ENCODE peak calls at places on chromosomes 1 and 21, in eight cellular contexts. D is uterus, I is HAP-1, Z is PC-3, E is A549, V is endothelial cell of umbilical vein, S is right atrium auricular region, M is Peyer's patch. A is an unnamed sample.

GRCh38 chr1:156848461-156849150 is 10.3 kb downstream of the INSRR start:
- DNase-seq in D (no peak), I (no peak), Z (no peak), E (no peak), V (no peak), S (no peak), M (peak; percentile 92), A (no peak)

GRCh38 chr21:9839011-9839661 is 682.2 kb upstream of the TPTE start:
- DNase-seq in D (no peak), I (no peak), Z (peak; percentile 1), E (no peak), V (no peak), S (no peak), M (no peak), A (no peak)

GRCh38 chr1:35637401-35637809 is 3.9 kb downstream of the PSMB2 start:
- DNase-seq in D (no peak), I (no peak), Z (peak; percentile 54), E (no peak), V (peak; percentile 65), S (no peak), M (no peak), A (no peak)

GRCh38 chr21:44881586-44881939 is 8.1 kb upstream of the PTTG1IP start:
- DNase-seq in D (no peak), I (no peak), Z (no peak), E (no peak), V (no peak), S (no peak), M (no peak), A (no peak)

GRCh38 chr21:25983745-25984144 is 186.8 kb downstream of the APP start:
- DNase-seq in D (no peak), I (no peak), Z (no peak), E (no peak), V (peak; percentile 84), S (no peak), M (no peak), A (no peak)

GRCh38 chr1:109399326-109399957 is 1.7 kb upstream of the SORT1 start:
- DNase-seq in D (no peak), I (peak; percentile 52), Z (peak; percentile 88), E (peak; percentile 16), V (peak; percentile 83), S (no peak), M (no peak), A (no peak)

GRCh38 chr21:36030581-36031189 is 29.6 kb downstream of the SETD4 start:
- DNase-seq in D (no peak), I (no peak), Z (peak; percentile 11), E (no peak), V (no peak), S (no peak), M (no peak), A (no peak)

GRCh38 chr1:66521736-66522365 is 12.1 kb upstream of the SGIP1 start:
- DNase-seq in D (no peak), I (no peak), Z (peak; percentile 77), E (peak; percentile 14), V (peak; percentile 31), S (no peak), M (no peak), A (no peak)

GRCh38 chr21:43761886-43762285 is 14.2 kb downstream of the CSTB start:
- DNase-seq in D (no peak), I (no peak), Z (no peak), E (no peak), V (no peak), S (no peak), M (no peak), A (no peak)

GRCh38 chr1:56406821-56407220 is 172.5 kb downstream of the PLPP3 start:
- DNase-seq in D (no peak), I (no peak), Z (no peak), E (no peak), V (no peak), S (no peak), M (no peak), A (no peak)

GRCh38 chr1:11134352-11135266 is 34.9 kb upstream of the EXOSC10 start:
- DNase-seq in D (no peak), I (no peak), Z (peak; percentile 95), E (no peak), V (peak; percentile 40), S (no peak), M (no peak), A (no peak)

GRCh38 chr1:48939828-48940227 is 163.1 kb upstream of the BEND5 start:
- DNase-seq in D (no peak), I (no peak), Z (no peak), E (no peak), V (no peak), S (no peak), M (no peak), A (no peak)

GRCh38 chr1:48940354-48940753 is 163.7 kb upstream of the BEND5 start:
- DNase-seq in D (no peak), I (no peak), Z (no peak), E (no peak), V (no peak), S (no peak), M (no peak), A (no peak)

GRCh38 chr1:48943393-48943792 is 166.7 kb upstream of the BEND5 start:
- DNase-seq in D (no peak), I (no peak), Z (no peak), E (no peak), V (no peak), S (no peak), M (no peak), A (no peak)

GRCh38 chr1:48938975-48939374 is 162.3 kb upstream of the BEND5 start:
- DNase-seq in D (no peak), I (no peak), Z (no peak), E (no peak), V (no peak), S (no peak), M (no peak), A (no peak)

DNA sequence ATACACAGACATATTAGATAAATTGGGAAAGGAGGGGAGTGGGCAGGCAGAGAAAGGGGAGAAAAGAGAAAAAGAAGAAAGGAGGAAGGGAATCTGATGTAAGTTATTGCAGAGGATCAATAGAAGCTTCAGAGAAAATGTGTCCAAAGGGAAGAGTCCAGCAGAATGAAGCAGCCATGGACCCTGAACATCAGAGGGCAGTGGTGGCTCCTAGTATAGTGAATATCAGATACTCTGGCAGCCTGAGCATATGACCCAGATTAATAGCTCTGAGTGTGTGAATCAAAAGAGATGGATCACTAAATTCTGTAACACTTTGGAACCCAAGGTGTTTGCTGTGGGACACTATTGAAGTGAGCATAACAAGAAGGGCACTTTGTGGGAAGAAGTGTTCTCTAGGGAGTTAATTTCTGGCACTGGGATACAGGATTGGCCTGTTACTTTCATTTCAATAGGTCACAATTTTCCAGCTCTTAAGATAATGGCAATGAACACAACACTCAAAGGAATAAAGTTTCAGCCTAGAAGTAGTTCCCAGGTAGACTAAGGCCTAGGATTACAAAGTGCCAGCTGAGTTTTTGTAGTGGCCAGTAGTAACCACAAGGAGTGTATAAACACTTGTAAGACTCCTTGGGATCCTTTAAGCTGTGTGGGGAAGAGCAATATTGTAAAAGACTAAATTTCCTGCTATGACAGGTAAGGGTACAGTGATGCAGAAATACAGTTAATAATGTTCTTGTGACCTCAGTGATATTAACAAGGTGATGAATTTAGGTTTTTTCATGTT is 164.4 kb upstream of the BEND5 start:
- DNase-seq in D (no peak), I (no peak), Z (no peak), E (no peak), V (no peak), S (no peak), M (no peak), A (no peak)
- H3K9me3 ChIP-seq in D (no peaks in the 10 kb centered on the region), I (no peaks in the 10 kb centered on the region), Z (no peaks in the 10 kb centered on the region), E (no peaks in the 10 kb centered on the region), V (no peaks in the 10 kb centered on the region), S (no peaks in the 10 kb centered on the region), M (no peaks in the 10 kb centered on the region), A (no peaks in the 10 kb centered on the region)

GRCh38 chr21:45984584-45985095 is 3.1 kb downstream of the COL6A1 start:
- DNase-seq in D (no peak), I (no peak), Z (no peak), E (no peak), V (no peak), S (no peak), M (no peak), A (no peak)
- H3K4me3 ChIP-seq in D (peak overlapping the region; percentile 71), I (no peak overlapping the region), Z (peak overlapping the region; percentile 88), E (no peak overlapping the region), V (no peak overlapping the region), S (peak overlapping the region; percentile 94), M (no peak overlapping the region), A (peak overlapping the region; percentile 100)

GRCh38 chr21:18987515-18988026 is 584.0 kb upstream of the TMPRSS15 start:
- DNase-seq in D (no peak), I (no peak), Z (no peak), E (no peak), V (no peak), S (no peak), M (no peak), A (no peak)

GRCh38 chr21:18986197-18986596 is 582.6 kb upstream of the TMPRSS15 start:
- DNase-seq in D (no peak), I (no peak), Z (no peak), E (no peak), V (no peak), S (no peak), M (no peak), A (no peak)

DNA sequence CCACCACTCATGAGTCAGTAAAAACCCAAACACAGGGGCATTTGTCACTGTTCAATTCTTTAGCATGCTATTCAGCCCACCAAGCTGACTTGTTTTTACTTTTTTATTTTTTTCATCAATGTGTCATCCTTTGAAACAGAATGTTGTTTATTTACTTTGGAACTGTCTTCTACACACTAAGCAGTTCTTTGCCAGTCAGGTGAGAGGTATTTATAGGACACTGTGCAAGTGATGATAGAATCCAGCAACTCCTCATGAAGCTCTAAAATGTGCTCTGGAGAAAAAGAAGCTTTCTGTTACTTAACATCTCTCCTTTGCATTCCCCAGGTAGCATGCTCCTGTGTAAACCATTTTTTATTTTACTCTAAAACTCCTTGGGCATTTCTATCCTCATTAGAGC is 582.0 kb upstream of the TMPRSS15 start:
- DNase-seq in D (no peak), I (no peak), Z (peak; percentile 36), E (no peak), V (no peak), S (no peak), M (no peak), A (no peak)
- H3K9me3 ChIP-seq in D (no peaks in the 10 kb centered on the region), I (no peaks in the 10 kb centered on the region), Z (peaks cover 9% of the 10 kb centered on the region), E (no peaks in the 10 kb centered on the region), V (no peaks in the 10 kb centered on the region), S (no peaks in the 10 kb centered on the region), M (no peaks in the 10 kb centered on the region), A (no peaks in the 10 kb centered on the region)

GRCh38 chr1:112957133-112957812 is 1.3 kb upstream of the SLC16A1 start:
- DNase-seq in D (peak; percentile 56), I (peak; percentile 86), Z (peak; percentile 88), E (peak; percentile 44), V (peak; percentile 86), S (no peak), M (peak; percentile 46), A (no peak)
- H3K4me3 ChIP-seq in D (peak overlapping the region; percentile 89), I (peak overlapping the region; percentile 85), Z (peak overlapping the region; percentile 82), E (peak overlapping the region; percentile 66), V (peak overlapping the region; percentile 97), S (peak overlapping the region; percentile 71), M (peak overlapping the region; percentile 82), A (peak overlapping the region; percentile 71)

DNA sequence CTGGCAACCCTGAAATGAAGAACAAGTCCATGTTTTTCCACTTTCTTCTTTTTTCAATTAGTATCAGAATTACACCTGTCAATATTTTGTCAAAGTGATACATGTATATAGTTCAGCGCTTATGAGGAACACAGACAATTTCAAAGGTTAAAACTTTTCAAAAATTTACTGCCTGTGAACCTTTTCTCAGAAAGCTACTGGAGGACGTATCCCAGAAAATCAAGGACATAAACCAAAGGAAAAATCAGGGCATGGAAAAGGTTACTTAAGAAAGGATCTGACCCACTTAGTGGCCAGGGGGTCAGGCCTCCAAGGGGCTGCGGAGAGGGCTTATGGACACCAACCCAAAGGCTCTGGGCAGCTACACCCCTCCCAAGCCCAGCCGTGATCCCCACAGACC is 81.1 kb upstream of the ACTRT2 start:
- DNase-seq in D (no peak), I (no peak), Z (no peak), E (no peak), V (no peak), S (no peak), M (no peak), A (no peak)
- H3K9me3 ChIP-seq in D (no peaks in the 10 kb centered on the region), I (peaks cover 3% of the 10 kb centered on the region), Z (no peaks in the 10 kb centered on the region), E (peaks cover 5% of the 10 kb centered on the region), V (peaks cover 12% of the 10 kb centered on the region), S (no peaks in the 10 kb centered on the region), M (peaks cover 3% of the 10 kb centered on the region), A (peaks cover 5% of the 10 kb centered on the region)

A was measured in ascending aorta.